ENCODE peak calls at places on chromosomes 3 and 15, in nine cellular contexts. Z, Q, P, R, O, E, S, L and Y are unnamed samples. For H3K27me3, the result is how much of the 10 kb centered on the place peaks cover.

GRCh38 chr3:67461667-67462142 is 192.7 kb downstream of the SUCLG2 start:
- DNase-seq in Z (peak), Q (no peak), P (peak), R (no peak), O (peak), E (no peak), S (no peak), L (no peak), Y (no peak)

GRCh38 chr3:66554178-66554577 is 53.4 kb upstream of the LRIG1 start:
- DNase-seq in Z (peak), Q (no peak), P (no peak), R (no peak), O (no peak), E (no peak), S (no peak), L (no peak), Y (no peak)

GRCh38 chr15:95558916-95559315 is 771.6 kb upstream of the NR2F2 start:
- DNase-seq in Z (peak), Q (no peak), P (no peak), R (no peak), O (no peak), E (no peak), S (no peak), L (no peak), Y (no peak)

GRCh38 chr3:47578691-47579632 is at the start of gene CSPG5:
- DNase-seq in Z (no peak), Q (no peak), P (no peak), R (no peak), O (peak), E (no peak), S (no peak), L (peak), Y (no peak)

GRCh38 chr15:48176957-48177356 is 1.1 kb downstream of the MYEF2 start:
- DNase-seq in Z (no peak), Q (no peak), P (no peak), R (no peak), O (no peak), E (no peak), S (no peak), L (no peak), Y (no peak)

GRCh38 chr15:62625421-62626033 is 417.0 kb upstream of the TPM1 start:
- DNase-seq in Z (peak), Q (no peak), P (no peak), R (peak), O (no peak), E (no peak), S (no peak), L (no peak), Y (no peak)

GRCh38 chr3:116473602-116474001 is 28.3 kb upstream of the LSAMP start:
- DNase-seq in Z (peak), Q (no peak), P (peak), R (no peak), O (no peak), E (no peak), S (no peak), L (no peak), Y (no peak)

GRCh38 chr15:38688761-38689160 is 124.1 kb upstream of the RASGRP1 start:
- DNase-seq in Z (no peak), Q (no peak), P (no peak), R (no peak), O (no peak), E (no peak), S (no peak), L (no peak), Y (no peak)

GRCh38 chr3:56851966-56852884 is 50.5 kb upstream of the ARHGEF3 start:
- DNase-seq in Z (no peak), Q (no peak), P (peak), R (no peak), O (no peak), E (no peak), S (no peak), L (no peak), Y (no peak)

GRCh38 chr3:58837863-58838255 is 171.3 kb upstream of the FAM3D start:
- DNase-seq in Z (no peak), Q (no peak), P (no peak), R (no peak), O (no peak), E (no peak), S (no peak), L (no peak), Y (no peak)

GRCh38 chr3:58025824-58026579 is 17.8 kb downstream of the FLNB start:
- DNase-seq in Z (peak), Q (peak), P (peak), R (no peak), O (no peak), E (no peak), S (peak), L (no peak), Y (peak)

DNA sequence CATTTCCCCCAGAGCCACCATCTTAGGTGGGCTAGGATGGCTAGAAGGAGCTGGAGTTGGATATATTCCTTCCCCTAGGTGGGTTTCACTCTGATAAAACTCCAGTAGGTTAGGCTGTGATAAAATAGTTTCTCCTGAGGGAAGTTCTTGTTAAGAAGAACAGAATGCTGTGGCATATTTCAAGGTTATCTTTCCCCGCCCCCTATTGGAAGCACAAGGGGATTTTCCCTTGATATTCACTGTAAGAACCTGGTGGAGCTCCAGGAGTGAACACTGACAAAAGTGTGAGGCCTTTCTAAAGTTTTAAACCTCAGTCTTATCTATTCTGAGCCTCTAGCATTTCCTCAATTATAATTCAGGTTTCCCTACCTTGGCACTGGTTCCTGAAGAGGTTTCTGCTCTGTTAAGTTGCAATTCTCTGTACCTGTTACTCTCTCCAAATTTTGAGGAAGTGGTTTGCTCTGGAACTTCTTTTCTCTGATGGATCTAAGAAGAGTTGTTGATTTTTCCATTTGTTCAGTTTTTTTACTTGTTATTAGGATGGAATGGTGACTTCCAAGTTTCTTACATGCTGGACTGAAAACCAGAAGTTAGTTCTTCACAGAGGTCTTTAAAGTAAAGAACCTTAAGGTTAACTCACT is 113.5 kb downstream of the GMPS start:
- DNase-seq in Z (peak), Q (no peak), P (no peak), R (no peak), O (no peak), E (no peak), S (no peak), L (no peak), Y (no peak)
- TF ChIP-seq CTCF in Z (peak), Q (no peak), P (peak), R (no peak), O (peak), E (no peak), S (no peak), L (no peak), Y (no peak)

DNA sequence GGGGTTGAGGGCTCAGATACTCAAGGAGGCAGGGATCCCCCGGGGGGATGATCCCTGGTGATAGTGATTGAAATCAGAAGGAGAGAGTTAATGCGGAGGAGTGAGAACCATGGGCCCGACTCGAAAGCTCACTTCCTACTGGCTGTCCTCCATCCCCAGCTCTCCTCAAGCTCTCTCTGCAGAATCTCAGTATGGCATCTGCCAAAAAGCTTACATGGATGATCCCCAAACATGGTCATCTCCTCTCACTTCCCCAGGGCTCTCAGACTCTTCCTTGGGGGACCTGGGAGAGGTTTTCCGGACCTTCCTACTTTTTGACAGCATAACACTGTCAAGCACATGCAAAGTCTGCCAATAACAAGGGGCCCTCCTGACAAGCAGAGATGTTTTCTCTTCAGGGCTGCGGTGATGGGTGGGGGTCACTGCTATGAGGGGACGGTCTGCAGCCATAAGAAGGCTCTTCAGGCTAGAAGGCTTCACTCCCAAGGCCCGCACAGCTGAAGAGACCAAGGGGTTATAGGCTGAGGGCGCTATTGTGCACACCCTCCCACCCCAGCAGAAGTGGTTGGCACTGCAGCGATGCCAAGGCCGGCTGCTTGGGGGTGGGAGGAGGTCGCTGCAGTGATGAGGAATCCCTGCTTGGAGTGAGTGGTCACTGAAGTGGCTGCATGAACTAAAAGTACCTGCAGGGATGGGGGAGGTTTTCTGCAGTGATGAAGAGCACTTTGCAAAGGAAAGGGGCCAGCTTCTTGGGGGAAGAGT is 828 bp upstream of the VWA5B2 start:
- DNase-seq in Z (no peak), Q (no peak), P (no peak), R (no peak), O (no peak), E (no peak), S (no peak), L (no peak), Y (no peak)
- H3K4me3 ChIP-seq in Z (no peak), Q (no peak), P (no peak), R (no peak), O (peak), E (no peak), S (peak), L (peak), Y (no peak)

DNA sequence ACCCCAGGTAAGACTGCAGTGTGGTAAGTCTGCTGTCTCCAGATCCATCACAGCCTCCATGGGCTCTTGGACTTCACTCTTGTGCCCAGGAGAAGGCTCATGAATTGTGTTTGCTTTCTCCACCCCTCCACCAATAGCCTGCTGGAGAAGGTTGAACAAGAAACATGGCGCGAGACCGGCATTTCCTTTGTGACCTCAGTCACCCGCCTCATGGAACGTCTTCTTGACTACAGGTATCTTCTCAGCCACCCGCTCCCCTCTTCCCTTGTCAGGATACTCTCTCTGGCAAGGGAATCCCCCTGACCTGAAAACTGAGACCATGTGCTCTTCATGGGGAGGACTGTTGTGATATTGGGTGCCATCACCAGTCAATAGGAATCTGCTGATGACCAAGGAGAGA is 52.1 kb upstream of the MANF start:
- DNase-seq in Z (no peak), Q (no peak), P (no peak), R (no peak), O (no peak), E (no peak), S (no peak), L (no peak), Y (no peak)
- H3K27me3 ChIP-seq in Z (under half), Q (under half), P (under half), R (under half), O (under half), E (under half), S (under half), L (under half), Y (under half)

GRCh38 chr3:194138098-194138474 is 2.1 kb downstream of the HES1 start:
- DNase-seq in Z (no peak), Q (no peak), P (no peak), R (no peak), O (no peak), E (no peak), S (no peak), L (no peak), Y (no peak)
- TF ChIP-seq CTCF in Z (no peak), Q (no peak), P (no peak), R (no peak), O (no peak), E (no peak), S (no peak), L (no peak), Y (no peak)

GRCh38 chr3:10668077-10668476 is 148.0 kb upstream of the SLC6A11 start:
- DNase-seq in Z (no peak), Q (no peak), P (no peak), R (no peak), O (no peak), E (no peak), S (no peak), L (no peak), Y (no peak)

GRCh38 chr3:10665611-10666010 is 150.4 kb upstream of the SLC6A11 start:
- DNase-seq in Z (no peak), Q (no peak), P (no peak), R (no peak), O (no peak), E (no peak), S (no peak), L (no peak), Y (no peak)

GRCh38 chr3:10667269-10667668 is 148.8 kb upstream of the SLC6A11 start:
- DNase-seq in Z (no peak), Q (no peak), P (no peak), R (no peak), O (no peak), E (no peak), S (no peak), L (no peak), Y (no peak)

GRCh38 chr3:10669490-10670048 is 146.5 kb upstream of the SLC6A11 start:
- DNase-seq in Z (no peak), Q (no peak), P (no peak), R (no peak), O (no peak), E (no peak), S (no peak), L (no peak), Y (no peak)

GRCh38 chr3:10666621-10667020 is 149.4 kb upstream of the SLC6A11 start:
- DNase-seq in Z (no peak), Q (peak), P (no peak), R (no peak), O (no peak), E (no peak), S (no peak), L (peak), Y (no peak)
- H3K4me3 ChIP-seq in Z (no peak), Q (no peak), P (no peak), R (no peak), O (no peak), E (no peak), S (no peak), L (no peak), Y (no peak)

GRCh38 chr3:123344941-123345594 is 103.8 kb downstream of the ADCY5 start:
- DNase-seq in Z (no peak), Q (no peak), P (no peak), R (no peak), O (peak), E (no peak), S (no peak), L (no peak), Y (no peak)

GRCh38 chr3:123347691-123348264 is 101.1 kb downstream of the ADCY5 start:
- DNase-seq in Z (no peak), Q (no peak), P (no peak), R (no peak), O (no peak), E (no peak), S (no peak), L (no peak), Y (no peak)

GRCh38 chr3:123346041-123346440 is 102.8 kb downstream of the ADCY5 start:
- DNase-seq in Z (no peak), Q (no peak), P (no peak), R (no peak), O (peak), E (no peak), S (no peak), L (no peak), Y (no peak)

GRCh38 chr3:123347205-123347604 is 101.7 kb downstream of the ADCY5 start:
- DNase-seq in Z (no peak), Q (no peak), P (no peak), R (no peak), O (peak), E (no peak), S (no peak), L (peak), Y (no peak)

GRCh38 chr3:123346726-123347125 is 102.2 kb downstream of the ADCY5 start:
- DNase-seq in Z (no peak), Q (no peak), P (no peak), R (no peak), O (peak), E (peak), S (no peak), L (peak), Y (no peak)
- H3K27me3 ChIP-seq in Z (half or more), Q (under half), P (under half), R (under half), O (under half), E (under half), S (under half), L (under half), Y (under half)

GRCh38 chr15:79598639-79599038 is 166.5 kb downstream of the MINAR1 start:
- DNase-seq in Z (no peak), Q (no peak), P (no peak), R (no peak), O (no peak), E (no peak), S (no peak), L (no peak), Y (no peak)

GRCh38 chr15:79595271-79595670 is 163.1 kb downstream of the MINAR1 start:
- DNase-seq in Z (no peak), Q (no peak), P (no peak), R (no peak), O (peak), E (no peak), S (no peak), L (no peak), Y (no peak)

GRCh38 chr15:79595995-79596622 is 164.0 kb downstream of the MINAR1 start:
- DNase-seq in Z (peak), Q (peak), P (peak), R (no peak), O (peak), E (no peak), S (peak), L (no peak), Y (peak)

GRCh38 chr15:79592126-79592525 is 160.0 kb downstream of the MINAR1 start:
- DNase-seq in Z (no peak), Q (no peak), P (no peak), R (no peak), O (no peak), E (no peak), S (no peak), L (no peak), Y (no peak)

GRCh38 chr15:79593119-79593869 is 161.2 kb downstream of the MINAR1 start:
- DNase-seq in Z (peak), Q (no peak), P (no peak), R (no peak), O (peak), E (no peak), S (no peak), L (no peak), Y (no peak)
- TF ChIP-seq CTCF in Z (peak), Q (no peak), P (peak), R (no peak), O (peak), E (no peak), S (no peak), L (no peak), Y (no peak)

DNA sequence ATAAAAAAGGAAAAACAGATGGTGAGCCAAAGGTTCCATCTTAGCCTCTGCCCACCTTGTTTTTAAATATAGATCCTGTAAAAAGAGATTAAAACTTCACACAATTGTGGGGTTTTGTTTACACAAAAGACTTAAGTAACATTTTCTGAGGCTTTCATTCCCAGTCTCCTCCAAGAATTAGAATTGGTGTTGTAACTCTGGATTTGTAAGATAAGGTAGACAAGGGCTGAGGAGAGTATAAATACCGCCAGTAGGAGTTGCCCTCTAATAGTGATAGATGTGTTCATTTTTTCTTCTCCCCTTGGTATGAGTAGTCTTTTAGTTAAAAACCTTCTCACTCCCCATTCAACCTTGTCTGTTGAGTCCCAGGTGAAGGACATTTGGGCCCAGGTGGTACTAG is 8.5 kb downstream of the MINDY2 start:
- DNase-seq in Z (no peak), Q (no peak), P (no peak), R (no peak), O (no peak), E (no peak), S (no peak), L (no peak), Y (no peak)
- H3K4me3 ChIP-seq in Z (no peak), Q (no peak), P (no peak), R (no peak), O (no peak), E (no peak), S (no peak), L (no peak), Y (no peak)

GRCh38 chr3:119294402-119294888 is 262 bp downstream of the ARHGAP31 start:
- DNase-seq in Z (no peak), Q (peak), P (no peak), R (peak), O (peak), E (peak), S (peak), L (peak), Y (peak)

GRCh38 chr3:119293761-119294401 is at the start of gene ARHGAP31:
- DNase-seq in Z (peak), Q (peak), P (peak), R (peak), O (peak), E (peak), S (peak), L (peak), Y (peak)

GRCh38 chr3:119296723-119297122 is 2.5 kb downstream of the ARHGAP31 start:
- DNase-seq in Z (no peak), Q (no peak), P (no peak), R (no peak), O (no peak), E (no peak), S (no peak), L (no peak), Y (no peak)

GRCh38 chr3:119295816-119296484 is 1.8 kb downstream of the ARHGAP31 start:
- DNase-seq in Z (no peak), Q (no peak), P (no peak), R (no peak), O (no peak), E (no peak), S (no peak), L (no peak), Y (no peak)

DNA sequence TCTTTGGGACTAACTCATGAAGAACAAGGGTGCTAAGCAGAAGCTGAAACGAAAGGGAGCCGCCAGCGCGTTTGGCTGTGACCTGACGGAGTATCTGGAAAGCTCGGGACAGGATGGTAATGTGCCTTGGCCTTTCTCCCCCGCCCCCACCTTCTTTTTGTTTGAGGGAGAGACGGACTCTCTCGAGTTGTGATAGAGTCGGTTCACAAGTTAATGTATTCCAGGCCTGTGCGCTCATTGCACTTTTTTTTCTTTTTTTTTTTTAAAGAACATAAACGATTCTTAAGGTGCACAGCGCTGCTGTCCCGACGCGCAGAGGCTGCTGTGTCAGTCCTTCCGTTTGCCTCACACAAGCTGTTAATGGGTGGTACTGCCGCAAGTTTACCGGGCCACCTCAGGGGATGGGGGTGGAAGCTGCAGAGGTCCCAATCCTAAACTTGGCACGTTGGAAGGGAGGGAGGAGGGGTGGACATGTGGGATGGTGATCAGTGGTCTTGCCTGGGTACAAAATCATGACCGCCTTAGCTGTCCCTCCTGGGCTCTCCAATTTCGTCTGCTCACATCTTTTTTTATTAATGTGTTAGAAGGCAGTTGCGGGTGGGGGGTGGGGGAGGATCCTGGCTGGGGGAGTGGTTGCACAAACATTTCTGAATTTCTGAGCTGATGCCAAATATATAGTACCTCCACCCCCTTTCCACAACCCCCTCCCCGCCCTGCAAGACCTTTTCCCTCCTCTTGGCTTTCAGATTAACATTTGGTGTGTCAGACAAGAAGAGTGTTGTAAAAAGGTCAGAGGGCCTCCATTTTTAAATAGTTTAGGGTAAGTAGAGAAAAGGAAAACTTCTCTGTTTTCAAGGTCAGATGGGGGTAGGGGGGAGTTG is 946 bp downstream of the ARHGAP31 start:
- DNase-seq in Z (peak), Q (peak), P (peak), R (peak), O (no peak), E (peak), S (no peak), L (peak), Y (peak)
- H3K27me3 ChIP-seq in Z (under half), Q (under half), P (under half), R (under half), O (under half), E (under half), S (under half), L (under half), Y (under half)

GRCh38 chr15:101578443-101578894 is 73.7 kb downstream of the TM2D3 start:
- DNase-seq in Z (no peak), Q (peak), P (no peak), R (no peak), O (peak), E (no peak), S (peak), L (peak), Y (peak)
- TF ChIP-seq CTCF in Z (peak), Q (peak), P (peak), R (no peak), O (peak), E (no peak), S (peak), L (peak), Y (peak)